ENCODE peak calls at places on chromosomes 2 and 18, in five cellular contexts. B is stimulated activated CD8-positive, alpha-beta memory T cell treated with anti-CD3 and anti-CD28 coated beads, Interleukin-15, amount 100 ng/mL, for 1 hour; S is fibroblast of the aortic adventitia; X is H7; V is stromal cell of bone marrow. M is an unnamed sample.

GRCh38 chr18:68919900-68920299 is 122.0 kb downstream of the CCDC102B start:
- DNase-seq in B (no peak), S (no peak), X (no peak), V (no peak), M (no peak)

GRCh38 chr2:190759749-190760213 is 110.9 kb downstream of the NAB1 start:
- DNase-seq in B (no peak), S (peak; percentile 83), X (no peak), V (peak; percentile 57), M (no peak)

GRCh38 chr2:28566441-28567075 is 70.7 kb downstream of the PLB1 start:
- DNase-seq in B (peak; percentile 81), S (peak; percentile 76), X (peak; percentile 96), V (peak; percentile 56), M (peak; percentile 86)

GRCh38 chr2:79935771-79936657 is 368.5 kb downstream of the LRRTM1 start:
- DNase-seq in B (no peak), S (peak; percentile 68), X (peak; percentile 42), V (peak; percentile 38), M (no peak)

GRCh38 chr2:235142588-235142987 is 190.8 kb downstream of the SH3BP4 start:
- DNase-seq in B (no peak), S (no peak), X (no peak), V (no peak), M (no peak)

GRCh38 chr18:596288-596881 is 403 bp upstream of the CLUL1 start:
- DNase-seq in B (no peak), S (no peak), X (peak; percentile 87), V (no peak), M (no peak)

GRCh38 chr2:127118467-127118866 is 11.5 kb upstream of the BIN1 start:
- DNase-seq in B (no peak), S (no peak), X (no peak), V (no peak), M (no peak)

GRCh38 chr2:165898381-165898780 is 55.2 kb downstream of the TTC21B start:
- DNase-seq in B (no peak), S (no peak), X (no peak), V (no peak), M (no peak)

GRCh38 chr2:127104166-127104660 is 2.7 kb downstream of the BIN1 start:
- DNase-seq in B (no peak), S (no peak), X (peak; percentile 35), V (no peak), M (peak; percentile 49)

GRCh38 chr18:57542126-57542525 is 44.4 kb downstream of the FECH start:
- DNase-seq in B (no peak), S (peak; percentile 83), X (no peak), V (peak; percentile 61), M (no peak)